ENCODE peak calls at places on chromosomes 1 and 21, in five cellular contexts. Q is tibial nerve, A is esophagus squamous epithelium, M is AG09319, J is H4. Y is an unnamed sample.
A peak's percentile ranks its signal among the peaks of the same experiment; 100 is the strongest.

GRCh38 chr1:150563340-150564038 is 14.3 kb downstream of the ADAMTSL4 start:
- DNase-seq in J (peak; percentile 49), Q (no peak), A (no peak), M (no peak), Y (no peak)

GRCh38 chr1:223886516-223886921 is 40.8 kb upstream of the TP53BP2 start:
- DNase-seq in M (no peak), J (no peak), Q (no peak), A (no peak), Y (no peak)

GRCh38 chr1:189185077-189185476 is 1292.6 kb downstream of the BRINP3 start:
- DNase-seq in Q (no peak), A (no peak), J (no peak), M (no peak), Y (no peak)

GRCh38 chr1:222062640-222063039 is 320.8 kb upstream of the DUSP10 start:
- DNase-seq in M (no peak), J (no peak), A (no peak), Q (no peak), Y (no peak)

GRCh38 chr1:8259498-8260290 is 58.2 kb upstream of the SLC45A1 start:
- DNase-seq in Q (peak; percentile 78), M (no peak), J (peak; percentile 77), A (no peak), Y (no peak)

GRCh38 chr1:9665193-9665592 is 13.7 kb downstream of the PIK3CD start:
- DNase-seq in M (no peak), J (no peak), Q (no peak), A (no peak), Y (no peak)

GRCh38 chr21:42974832-42975820 is 764 bp downstream of the PKNOX1 start:
- DNase-seq in J (peak; percentile 51), M (no peak), A (no peak), Q (peak; percentile 41), Y (peak; percentile 90)

GRCh38 chr1:35377553-35377952 is 109.0 kb downstream of the ZMYM4 start:
- DNase-seq in A (no peak), J (no peak), M (no peak), Q (no peak), Y (no peak)

GRCh38 chr1:61754545-61754944 is 12.3 kb downstream of the PATJ start:
- DNase-seq in M (no peak), J (no peak), A (no peak), Q (no peak), Y (no peak)